ENCODE peak calls at places on chromosome 1, in four cellular contexts. X, Z, H and E are unnamed samples.

GRCh38 chr1:167152192-167152876 is 58.5 kb downstream of the STYXL2 start:
- DNase-seq in H (no peak), X (no peak), Z (no peak), E (no peak)

GRCh38 chr1:47002211-47002610 is 21.3 kb upstream of the CYP4X1 start:
- DNase-seq in Z (no peak), H (no peak), X (peak; percentile 28), E (no peak)

GRCh38 chr1:9807541-9807940 is 16.2 kb downstream of the CLSTN1 start:
- DNase-seq in X (no peak), H (no peak), Z (no peak), E (no peak)

GRCh38 chr1:112992780-112993179 is 36.8 kb upstream of the SLC16A1 start:
- DNase-seq in Z (no peak), H (no peak), X (no peak), E (no peak)

GRCh38 chr1:53552146-53552940 is 93.1 kb downstream of the DMRTB1 start:
- DNase-seq in X (no peak), Z (no peak), H (no peak), E (no peak)

GRCh38 chr1:78649628-78650027 is at the start of gene IFI44:
- DNase-seq in Z (no peak), X (no peak), H (no peak), E (no peak)

GRCh38 chr1:193458628-193459027 is 272.2 kb upstream of the B3GALT2 start:
- DNase-seq in Z (no peak), H (no peak), X (no peak), E (no peak)

GRCh38 chr1:150364231-150365003 is 470 bp downstream of the RPRD2 start:
- DNase-seq in H (peak; percentile 72), X (peak; percentile 62), Z (no peak), E (peak; percentile 27)

GRCh38 chr1:22249928-22250680 is 107.2 kb upstream of the WNT4 start:
- DNase-seq in H (no peak), Z (no peak), X (no peak), E (no peak)

GRCh38 chr1:206678490-206678889 is 6.2 kb upstream of the MAPKAPK2 start:
- DNase-seq in Z (no peak), H (no peak), X (no peak), E (no peak)

GRCh38 chr1:36885537-36886441 is 148.5 kb downstream of the GRIK3 start:
- DNase-seq in H (no peak), X (no peak), Z (no peak), E (no peak)

GRCh38 chr1:109969907-109970306 is 14.7 kb upstream of the AHCYL1 start:
- DNase-seq in H (no peak), Z (no peak), X (no peak), E (no peak)

GRCh38 chr1:91075233-91076135 is 53.6 kb upstream of the ZNF644 start:
- DNase-seq in X (no peak), H (peak; percentile 16), Z (no peak), E (no peak)

GRCh38 chr1:154856049-154856448 is 14.0 kb downstream of the KCNN3 start:
- DNase-seq in Z (no peak), H (no peak), X (no peak), E (no peak)

GRCh38 chr1:202135221-202135721 is 9.3 kb downstream of the ARL8A start:
- DNase-seq in Z (peak; percentile 42), H (peak; percentile 52), X (peak; percentile 92), E (peak; percentile 24)

GRCh38 chr1:115356356-115356755 is 18.3 kb upstream of the NGF start:
- DNase-seq in X (no peak), Z (no peak), H (no peak), E (no peak)

GRCh38 chr1:44881011-44881632 is 38.1 kb upstream of the PTCH2 start:
- DNase-seq in H (no peak), Z (no peak), X (no peak), E (no peak)

GRCh38 chr1:51690285-51690961 is 73.5 kb downstream of the OSBPL9 start:
- DNase-seq in Z (peak; percentile 92), H (peak; percentile 99), X (no peak), E (no peak)

GRCh38 chr1:202122639-202123335 is at the start of gene GPR37L1:
- DNase-seq in X (peak; percentile 62), Z (no peak), H (peak; percentile 58), E (no peak)

GRCh38 chr1:207823880-207824566 is 72.2 kb downstream of the CD46 start:
- DNase-seq in X (no peak), H (peak; percentile 86), Z (no peak), E (peak; percentile 37)

GRCh38 chr1:206814716-206815341 is 42.5 kb upstream of the IL10 start:
- DNase-seq in H (no peak), Z (no peak), X (no peak), E (no peak)

GRCh38 chr1:97778718-97779117 is 142.1 kb downstream of the DPYD start:
- DNase-seq in H (no peak), X (no peak), Z (no peak), E (no peak)

GRCh38 chr1:170620164-170620563 is 43.8 kb upstream of the PRRX1 start:
- DNase-seq in X (no peak), Z (no peak), H (no peak), E (no peak)

GRCh38 chr1:170618418-170618817 is 45.5 kb upstream of the PRRX1 start:
- DNase-seq in H (no peak), X (no peak), Z (no peak), E (no peak)

GRCh38 chr1:170623171-170623570 is 40.8 kb upstream of the PRRX1 start:
- DNase-seq in H (no peak), X (no peak), Z (peak; percentile 32), E (peak; percentile 16)

GRCh38 chr1:170617595-170618215 is 46.2 kb upstream of the PRRX1 start:
- DNase-seq in Z (no peak), X (no peak), H (no peak), E (no peak)

DNA sequence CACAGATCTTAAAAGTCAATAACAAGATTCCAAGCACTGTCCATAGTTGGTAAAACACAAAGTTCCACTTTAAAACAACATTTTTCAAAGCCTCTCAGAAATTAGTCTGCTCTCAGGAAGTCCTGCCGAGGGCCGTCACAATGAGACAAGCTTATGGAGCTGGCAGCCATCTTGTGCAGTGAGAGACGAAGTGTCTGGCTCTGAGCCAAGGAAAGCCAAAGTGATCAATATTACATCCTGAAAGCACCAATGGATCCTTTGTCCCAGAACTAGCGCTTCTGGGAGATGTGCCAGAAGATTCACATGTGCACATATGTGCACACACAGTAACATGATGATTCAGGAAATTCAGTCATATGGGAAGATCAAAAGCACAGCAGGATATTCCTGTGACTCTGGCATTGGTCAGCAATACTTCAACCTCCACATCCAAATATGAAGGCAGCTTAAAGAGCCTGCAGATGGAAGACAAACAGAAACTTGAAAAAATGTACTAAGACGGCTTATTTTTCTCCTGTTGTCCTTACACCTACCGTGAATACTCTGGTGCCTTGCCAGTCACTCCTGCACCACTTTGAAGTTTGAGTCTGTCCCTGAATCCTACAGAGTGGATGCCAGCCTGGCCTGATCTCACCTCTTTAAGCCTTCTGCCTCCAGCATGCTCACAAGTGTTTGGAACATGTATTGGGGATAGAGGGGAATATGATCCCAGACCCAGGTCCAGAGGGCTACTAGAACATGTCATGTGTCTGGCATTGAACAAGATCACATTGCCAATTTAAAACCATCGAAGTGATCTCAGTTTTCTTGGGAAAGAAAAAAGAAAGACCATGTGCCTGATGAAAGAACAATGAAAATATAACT is 44.5 kb upstream of the PRRX1 start:
- DNase-seq in H (no peak), Z (no peak), X (no peak), E (no peak)
- TF ChIP-seq TCF7L2 in H (no peak), Z (no peak), X (no peak), E (peak; percentile 93)

GRCh38 chr1:199308349-199308846 is 669.6 kb downstream of the PTPRC start:
- DNase-seq in X (no peak), H (no peak), Z (no peak), E (no peak)
- TF ChIP-seq TCF7L2 in X (no peak), H (no peak), Z (no peak), E (no peak)

DNA sequence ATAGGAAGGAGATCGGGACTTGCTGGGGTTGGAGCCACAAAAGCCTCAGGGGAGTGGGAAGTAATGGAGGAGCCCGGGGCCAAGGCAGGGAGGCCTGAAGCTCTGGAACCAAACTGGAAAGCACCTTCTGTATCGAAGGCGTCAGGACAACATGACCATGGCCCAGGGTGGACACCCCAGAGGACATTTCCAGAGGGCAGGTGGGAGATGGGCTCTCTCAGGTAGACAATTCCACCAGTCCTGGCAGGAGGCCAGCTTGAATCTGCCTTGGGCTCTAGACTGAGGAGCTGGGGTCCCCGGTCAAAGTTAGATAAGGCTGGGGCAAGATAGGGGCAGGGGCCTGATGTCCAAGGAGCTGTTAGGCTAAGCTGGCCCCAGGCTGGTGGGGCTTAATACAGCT is 104.9 kb upstream of the EDN2 start:
- DNase-seq in X (no peak), H (no peak), Z (no peak), E (no peak)
- TF ChIP-seq TCF7L2 in X (no peak), H (no peak), Z (no peak), E (no peak)

DNA sequence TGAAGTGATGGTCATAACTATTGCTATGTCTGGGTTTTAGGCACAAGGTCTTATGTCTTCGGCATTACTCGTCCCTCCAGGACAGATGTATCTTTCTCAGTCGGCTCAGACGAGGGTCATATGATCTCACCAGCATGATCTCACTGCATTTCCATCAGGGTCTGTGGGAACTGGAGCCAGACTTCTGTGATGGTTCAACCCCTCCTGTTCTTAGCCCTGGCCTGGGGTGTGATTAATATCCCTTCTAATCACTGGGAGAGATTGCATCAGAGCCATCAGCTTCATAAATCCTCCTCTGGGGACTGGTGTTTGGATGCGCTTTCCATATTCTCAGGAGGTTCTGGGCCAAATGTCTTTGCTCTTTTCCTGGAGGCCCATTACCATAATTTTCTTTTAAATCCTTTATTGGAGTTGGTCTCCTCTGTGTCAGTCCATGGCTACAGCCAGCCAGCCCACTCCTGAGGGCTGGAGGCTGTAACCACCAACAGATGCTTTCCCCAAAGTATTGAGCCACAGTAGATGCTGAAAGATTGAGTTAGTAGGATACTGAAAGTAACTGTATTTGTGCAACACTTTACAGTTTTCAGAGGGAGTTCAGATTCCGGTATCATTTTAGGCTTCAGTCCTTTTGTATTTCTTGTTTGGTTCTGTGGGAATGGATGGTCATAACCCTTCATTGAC is 20.0 kb downstream of the CACNA1E start:
- DNase-seq in H (no peak), X (no peak), Z (no peak), E (no peak)
- TF ChIP-seq TCF7L2 in H (no peak), X (no peak), Z (no peak), E (no peak)

GRCh38 chr1:40255231-40255630 is 2.8 kb upstream of the ZMPSTE24 start:
- DNase-seq in H (no peak), X (no peak), Z (no peak), E (no peak)

GRCh38 chr1:40256401-40257084 is 1.5 kb upstream of the ZMPSTE24 start:
- DNase-seq in Z (no peak), X (no peak), H (no peak), E (no peak)

GRCh38 chr1:40257688-40258444 is at the start of gene ZMPSTE24:
- DNase-seq in Z (peak; percentile 86), X (peak; percentile 92), H (peak; percentile 95), E (peak; percentile 97)

GRCh38 chr1:40258445-40258769 is 371 bp downstream of the ZMPSTE24 start:
- DNase-seq in Z (no peak), H (peak; percentile 3), X (no peak), E (no peak)

DNA sequence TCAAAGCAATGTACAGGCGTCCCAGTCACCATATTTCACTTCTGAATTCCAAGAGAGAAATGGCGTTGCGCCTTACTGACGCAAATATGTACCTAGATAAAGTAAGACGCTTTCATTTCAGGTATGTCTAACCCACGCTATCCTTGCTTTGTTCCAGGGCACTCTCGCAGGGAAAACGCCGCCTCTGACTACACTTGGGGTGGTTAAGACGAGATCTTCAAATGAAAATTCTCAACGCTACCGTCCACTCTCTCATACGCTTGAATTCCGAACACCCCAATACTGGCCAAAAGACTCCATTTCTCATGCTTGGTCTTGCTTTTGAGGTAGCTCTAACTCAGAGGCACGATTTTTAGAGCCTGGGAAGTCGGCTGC is 736 bp upstream of the ZMPSTE24 start:
- DNase-seq in H (no peak), X (no peak), Z (no peak), E (peak; percentile 16)
- TF ChIP-seq TCF7L2 in H (no peak), X (no peak), Z (no peak), E (no peak)